ENCODE peak calls at places on chromosome 15, in five cellular contexts. One of them, this sample, is unnamed. For H3K36me3, the result is how much of the 10 kb centered on the place peaks cover.

GRCh38 chr15:44500555-44500954 is 36.4 kb upstream of the EIF3J start:
- DNase-seq in H7: no peak
- DNase-seq in adipocyte: no peak
- DNase-seq in kidney: no peak
- DNase-seq in uterus: no peak
- DNase-seq in this sample: no peak

GRCh38 chr15:94984886-94985285 is 753.5 kb downstream of the MCTP2 start:
- DNase-seq in H7: no peak
- DNase-seq in adipocyte: no peak
- DNase-seq in kidney: no peak
- DNase-seq in uterus: no peak
- DNase-seq in this sample: no peak

GRCh38 chr15:90530250-90531051 is 728 bp downstream of the CRTC3 start:
- DNase-seq in H7: peak
- DNase-seq in adipocyte: peak
- DNase-seq in kidney: peak
- DNase-seq in uterus: peak
- DNase-seq in this sample: peak

GRCh38 chr15:72999586-72999985 is 52.7 kb upstream of the NEO1 start:
- DNase-seq in H7: no peak
- DNase-seq in adipocyte: no peak
- DNase-seq in kidney: no peak
- DNase-seq in uterus: no peak
- DNase-seq in this sample: no peak

GRCh38 chr15:96354731-96355560 is 24.4 kb downstream of the NR2F2 start:
- DNase-seq in H7: peak
- DNase-seq in adipocyte: peak
- DNase-seq in kidney: no peak
- DNase-seq in uterus: no peak
- DNase-seq in this sample: no peak

GRCh38 chr15:78225783-78226541 is 8.4 kb downstream of the ACSBG1 start:
- DNase-seq in H7: no peak
- DNase-seq in adipocyte: no peak
- DNase-seq in kidney: no peak
- DNase-seq in uterus: no peak
- DNase-seq in this sample: no peak

GRCh38 chr15:101492752-101493692 is 3.5 kb upstream of the PCSK6 start:
- DNase-seq in H7: peak
- DNase-seq in adipocyte: no peak
- DNase-seq in kidney: no peak
- DNase-seq in uterus: no peak
- DNase-seq in this sample: no peak

GRCh38 chr15:74252291-74253080 is 16.4 kb downstream of the CCDC33 start:
- DNase-seq in H7: no peak
- DNase-seq in adipocyte: peak
- DNase-seq in kidney: no peak
- DNase-seq in uterus: peak
- DNase-seq in this sample: no peak

GRCh38 chr15:76939715-76940114 is 8.2 kb downstream of the RCN2 start:
- DNase-seq in H7: no peak
- DNase-seq in adipocyte: peak
- DNase-seq in kidney: no peak
- DNase-seq in uterus: no peak
- DNase-seq in this sample: no peak

GRCh38 chr15:50979041-50979440 is 70.6 kb downstream of the AP4E1 start:
- DNase-seq in H7: no peak
- DNase-seq in adipocyte: no peak
- DNase-seq in kidney: no peak
- DNase-seq in uterus: no peak
- DNase-seq in this sample: no peak

GRCh38 chr15:70248116-70249025 is 150.7 kb upstream of the TLE3 start:
- DNase-seq in H7: peak
- DNase-seq in adipocyte: no peak
- DNase-seq in kidney: peak
- DNase-seq in uterus: no peak
- DNase-seq in this sample: no peak

GRCh38 chr15:70257573-70258220 is 160.0 kb upstream of the TLE3 start:
- DNase-seq in H7: no peak
- DNase-seq in adipocyte: no peak
- DNase-seq in kidney: peak
- DNase-seq in uterus: no peak
- DNase-seq in this sample: no peak

GRCh38 chr15:66721501-66721937 is 19.5 kb downstream of the SMAD6 start:
- DNase-seq in H7: no peak
- DNase-seq in adipocyte: no peak
- DNase-seq in kidney: no peak
- DNase-seq in uterus: no peak
- DNase-seq in this sample: no peak

GRCh38 chr15:64620991-64621495 is 154.3 kb downstream of the RBPMS2 start:
- DNase-seq in H7: no peak
- DNase-seq in adipocyte: no peak
- DNase-seq in kidney: no peak
- DNase-seq in uterus: no peak
- DNase-seq in this sample: no peak

GRCh38 chr15:44812029-44812517 is 75.7 kb downstream of the TRIM69 start:
- DNase-seq in H7: no peak
- DNase-seq in adipocyte: no peak
- DNase-seq in kidney: no peak
- DNase-seq in uterus: no peak
- DNase-seq in this sample: no peak

GRCh38 chr15:78131295-78132021 is at the start of gene CIB2:
- DNase-seq in H7: peak
- DNase-seq in adipocyte: peak
- DNase-seq in kidney: peak
- DNase-seq in uterus: peak
- DNase-seq in this sample: peak

GRCh38 chr15:25892126-25892525 is 29.0 kb upstream of the ATP10A start:
- DNase-seq in H7: no peak
- DNase-seq in adipocyte: no peak
- DNase-seq in kidney: no peak
- DNase-seq in uterus: no peak
- DNase-seq in this sample: no peak

GRCh38 chr15:36075333-36075732 is 504.1 kb upstream of the CDIN1 start:
- DNase-seq in H7: no peak
- DNase-seq in adipocyte: peak
- DNase-seq in kidney: no peak
- DNase-seq in uterus: no peak
- DNase-seq in this sample: no peak

GRCh38 chr15:39364721-39365120 is 216.2 kb upstream of the THBS1 start:
- DNase-seq in H7: no peak
- DNase-seq in adipocyte: no peak
- DNase-seq in kidney: no peak
- DNase-seq in uterus: no peak
- DNase-seq in this sample: no peak

GRCh38 chr15:70596354-70597055 is 166.9 kb downstream of the UACA start:
- DNase-seq in H7: no peak
- DNase-seq in adipocyte: peak
- DNase-seq in kidney: no peak
- DNase-seq in uterus: no peak
- DNase-seq in this sample: no peak

GRCh38 chr15:31843426-31844055 is 186.8 kb upstream of the CHRNA7 start:
- DNase-seq in H7: no peak
- DNase-seq in adipocyte: no peak
- DNase-seq in kidney: no peak
- DNase-seq in uterus: no peak
- DNase-seq in this sample: no peak

GRCh38 chr15:88393719-88394519 is 73.3 kb downstream of the MRPL46 start:
- DNase-seq in H7: no peak
- DNase-seq in adipocyte: no peak
- DNase-seq in kidney: no peak
- DNase-seq in uterus: no peak
- DNase-seq in this sample: no peak

GRCh38 chr15:90465930-90466567 is 63.7 kb upstream of the CRTC3 start:
- DNase-seq in H7: no peak
- DNase-seq in adipocyte: no peak
- DNase-seq in kidney: no peak
- DNase-seq in uterus: no peak
- DNase-seq in this sample: no peak

GRCh38 chr15:48778338-48778730 is 32.5 kb downstream of the CEP152 start:
- DNase-seq in H7: no peak
- DNase-seq in adipocyte: no peak
- DNase-seq in kidney: peak
- DNase-seq in uterus: no peak
- DNase-seq in this sample: no peak

GRCh38 chr15:85711590-85712192 is 83.0 kb downstream of the KLHL25 start:
- DNase-seq in H7: no peak
- DNase-seq in adipocyte: peak
- DNase-seq in kidney: no peak
- DNase-seq in uterus: no peak
- DNase-seq in this sample: no peak

GRCh38 chr15:66291816-66292215 is 1.6 kb upstream of the DIS3L start:
- DNase-seq in H7: no peak
- DNase-seq in adipocyte: no peak
- DNase-seq in kidney: no peak
- DNase-seq in uterus: no peak
- DNase-seq in this sample: no peak

GRCh38 chr15:89198934-89199333 is 22.4 kb downstream of the RLBP1 start:
- DNase-seq in H7: no peak
- DNase-seq in adipocyte: peak
- DNase-seq in kidney: no peak
- DNase-seq in uterus: no peak
- DNase-seq in this sample: no peak

GRCh38 chr15:90924375-90924774 is 8.0 kb downstream of the HDDC3 start:
- DNase-seq in H7: no peak
- DNase-seq in adipocyte: no peak
- DNase-seq in kidney: no peak
- DNase-seq in uterus: no peak
- DNase-seq in this sample: no peak

GRCh38 chr15:82100116-82100795 is 54.4 kb upstream of the MEX3B start:
- DNase-seq in H7: peak
- DNase-seq in adipocyte: peak
- DNase-seq in kidney: no peak
- DNase-seq in uterus: no peak
- DNase-seq in this sample: no peak

GRCh38 chr15:86197770-86198169 is 118.1 kb downstream of the AGBL1 start:
- DNase-seq in H7: no peak
- DNase-seq in adipocyte: no peak
- DNase-seq in kidney: no peak
- DNase-seq in uterus: no peak
- DNase-seq in this sample: no peak

GRCh38 chr15:80404057-80404718 is at the start of gene ARNT2:
- DNase-seq in H7: peak
- DNase-seq in adipocyte: peak
- DNase-seq in kidney: peak
- DNase-seq in uterus: peak
- DNase-seq in this sample: no peak

GRCh38 chr15:39357478-39358268 is 223.2 kb upstream of the THBS1 start:
- DNase-seq in H7: no peak
- DNase-seq in adipocyte: peak
- DNase-seq in kidney: no peak
- DNase-seq in uterus: no peak
- DNase-seq in this sample: no peak

GRCh38 chr15:37289109-37289765 is 188.9 kb upstream of the MEIS2 start:
- DNase-seq in H7: peak
- DNase-seq in adipocyte: peak
- DNase-seq in kidney: no peak
- DNase-seq in uterus: no peak
- DNase-seq in this sample: no peak

GRCh38 chr15:58999694-59000093 is 12.2 kb downstream of the RNF111 start:
- DNase-seq in H7: no peak
- DNase-seq in adipocyte: no peak
- DNase-seq in kidney: no peak
- DNase-seq in uterus: no peak
- DNase-seq in this sample: no peak

GRCh38 chr15:60966316-60966715 is 262.8 kb downstream of the RORA start:
- DNase-seq in H7: no peak
- DNase-seq in adipocyte: peak
- DNase-seq in kidney: no peak
- DNase-seq in uterus: no peak
- DNase-seq in this sample: no peak

GRCh38 chr15:39511915-39512260 is 69.0 kb upstream of the THBS1 start:
- DNase-seq in H7: no peak
- DNase-seq in adipocyte: peak
- DNase-seq in kidney: no peak
- DNase-seq in uterus: no peak
- DNase-seq in this sample: no peak

GRCh38 chr15:68054658-68055223 is 626 bp downstream of the PIAS1 start:
- DNase-seq in H7: peak
- DNase-seq in adipocyte: peak
- DNase-seq in kidney: peak
- DNase-seq in uterus: peak
- DNase-seq in this sample: peak

GRCh38 chr15:68053001-68053400 is 1.1 kb upstream of the PIAS1 start:
- DNase-seq in H7: no peak
- DNase-seq in adipocyte: no peak
- DNase-seq in kidney: no peak
- DNase-seq in uterus: no peak
- DNase-seq in this sample: no peak

GRCh38 chr15:68053997-68054657 is at the start of gene PIAS1:
- DNase-seq in H7: peak
- DNase-seq in adipocyte: peak
- DNase-seq in kidney: peak
- DNase-seq in uterus: peak
- DNase-seq in this sample: peak

GRCh38 chr15:68052431-68052830 is 1.7 kb upstream of the PIAS1 start:
- DNase-seq in H7: no peak
- DNase-seq in adipocyte: no peak
- DNase-seq in kidney: no peak
- DNase-seq in uterus: no peak
- DNase-seq in this sample: no peak

DNA sequence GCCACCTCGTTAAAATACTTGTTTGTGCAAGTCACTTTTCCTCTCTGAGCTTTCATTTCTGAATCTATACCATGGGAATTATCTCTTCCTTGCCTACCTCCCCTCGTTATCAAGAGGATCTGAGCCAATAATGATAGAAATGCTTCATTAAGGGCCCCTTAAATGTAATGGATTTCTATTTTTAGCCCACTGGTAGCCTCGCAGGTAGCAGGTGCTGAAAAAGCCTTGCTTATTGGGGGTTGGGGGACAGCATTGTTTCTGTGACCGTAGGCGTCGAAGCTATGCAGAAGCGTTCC is 466 bp upstream of the PIAS1 start:
- DNase-seq in H7: no peak
- DNase-seq in adipocyte: no peak
- DNase-seq in kidney: no peak
- DNase-seq in uterus: no peak
- DNase-seq in this sample: no peak
- H3K36me3 ChIP-seq in H7: under half
- H3K36me3 ChIP-seq in adipocyte: under half
- H3K36me3 ChIP-seq in kidney: under half
- H3K36me3 ChIP-seq in uterus: under half
- H3K36me3 ChIP-seq in this sample: under half

GRCh38 chr15:75920079-75920478 is 16.4 kb downstream of the FBXO22 start:
- DNase-seq in H7: no peak
- DNase-seq in adipocyte: no peak
- DNase-seq in kidney: no peak
- DNase-seq in uterus: no peak
- DNase-seq in this sample: no peak
- H3K36me3 ChIP-seq in H7: under half
- H3K36me3 ChIP-seq in adipocyte: under half
- H3K36me3 ChIP-seq in kidney: under half
- H3K36me3 ChIP-seq in uterus: under half
- H3K36me3 ChIP-seq in this sample: under half

GRCh38 chr15:41474941-41475340 is 18.7 kb upstream of the ITPKA start:
- DNase-seq in H7: no peak
- DNase-seq in adipocyte: no peak
- DNase-seq in kidney: no peak
- DNase-seq in uterus: no peak
- DNase-seq in this sample: no peak
- H3K36me3 ChIP-seq in H7: half or more
- H3K36me3 ChIP-seq in adipocyte: half or more
- H3K36me3 ChIP-seq in kidney: half or more
- H3K36me3 ChIP-seq in uterus: under half
- H3K36me3 ChIP-seq in this sample: under half

GRCh38 chr15:75517233-75517632 is 61.9 kb downstream of the PTPN9 start:
- DNase-seq in H7: no peak
- DNase-seq in adipocyte: no peak
- DNase-seq in kidney: no peak
- DNase-seq in uterus: no peak
- DNase-seq in this sample: no peak
- H3K36me3 ChIP-seq in H7: under half
- H3K36me3 ChIP-seq in adipocyte: half or more
- H3K36me3 ChIP-seq in kidney: under half
- H3K36me3 ChIP-seq in uterus: under half
- H3K36me3 ChIP-seq in this sample: under half